ENCODE peak calls at places on chromosomes 1 and 21, in five cellular contexts. A is ovary, P is osteocyte, K is RWPE2, R is brain microvascular endothelial cell. N is an unnamed sample.

GRCh38 chr1:230084408-230085177 is 17.6 kb downstream of the GALNT2 start:
- DNase-seq in A (peak), P (peak), K (peak), R (peak), N (peak)

GRCh38 chr21:22200378-22201092 is 1202.3 kb downstream of the NCAM2 start:
- DNase-seq in A (no peak), P (no peak), K (no peak), R (no peak), N (no peak)

GRCh38 chr1:43536196-43536863 is 5.6 kb downstream of the PTPRF start:
- DNase-seq in A (no peak), P (no peak), K (no peak), R (no peak), N (peak)

GRCh38 chr1:3668585-3669300 is 16.4 kb downstream of the TP73 start:
- DNase-seq in A (no peak), P (no peak), K (peak), R (no peak), N (peak)

GRCh38 chr21:46171996-46172862 is 12.0 kb downstream of the SPATC1L start:
- DNase-seq in A (no peak), P (peak), K (no peak), R (no peak), N (no peak)

GRCh38 chr1:37448691-37449417 is 25.5 kb upstream of the ZC3H12A start:
- DNase-seq in A (no peak), P (no peak), K (no peak), R (no peak), N (no peak)

GRCh38 chr1:59506952-59507351 is 210.1 kb downstream of the FGGY start:
- DNase-seq in A (no peak), P (no peak), K (no peak), R (no peak), N (no peak)

GRCh38 chr1:204263240-204263848 is 49.6 kb upstream of the GOLT1A start:
- DNase-seq in A (no peak), P (no peak), K (no peak), R (no peak), N (no peak)

GRCh38 chr1:109650609-109651008 is 5.3 kb upstream of the GSTM4 start:
- DNase-seq in A (no peak), P (no peak), K (no peak), R (no peak), N (no peak)

GRCh38 chr1:109644670-109645069 is 11.2 kb upstream of the GSTM4 start:
- DNase-seq in A (peak), P (peak), K (no peak), R (no peak), N (peak)

GRCh38 chr1:109653286-109653685 is 2.6 kb upstream of the GSTM4 start:
- DNase-seq in A (no peak), P (no peak), K (no peak), R (no peak), N (no peak)

GRCh38 chr1:109652446-109652845 is 3.5 kb upstream of the GSTM4 start:
- DNase-seq in A (no peak), P (no peak), K (no peak), R (no peak), N (no peak)

DNA sequence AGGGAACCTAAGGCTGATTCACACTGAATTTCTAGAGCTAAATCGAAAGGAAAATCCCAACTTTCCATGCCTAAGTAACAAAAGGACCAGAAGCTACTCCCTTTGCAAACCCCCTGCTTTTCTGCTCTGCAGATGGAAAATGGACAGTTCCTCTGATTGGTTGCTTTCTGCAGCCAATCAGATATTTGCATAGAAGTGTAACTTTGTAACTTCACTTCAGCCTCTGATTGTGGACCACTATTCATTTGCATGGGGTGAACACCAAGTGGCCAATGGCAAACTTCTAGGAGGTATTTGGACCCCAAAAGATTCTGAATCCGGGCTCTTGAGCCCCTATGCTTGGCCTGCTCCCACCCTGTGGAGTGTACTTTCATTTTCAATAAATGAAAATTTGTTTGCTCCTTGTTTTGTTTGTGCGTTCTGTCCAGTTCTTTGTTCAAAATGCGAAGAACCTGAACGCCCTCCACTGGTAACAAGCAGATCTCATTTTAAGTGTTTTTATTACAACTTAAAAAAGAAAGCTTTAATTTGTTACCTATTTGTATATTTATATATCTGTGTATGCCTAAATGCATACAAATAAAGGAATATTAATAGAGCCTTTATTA is 6.4 kb upstream of the GSTM4 start:
- DNase-seq in A (no peak), P (no peak), K (no peak), R (no peak), N (no peak)
- TF ChIP-seq CTCF in A (peak), P (peak), K (peak), R (peak), N (no peak)

GRCh38 chr1:30686236-30686635 is 37.1 kb downstream of the MATN1 start:
- DNase-seq in A (no peak), P (no peak), K (peak), R (no peak), N (no peak)

GRCh38 chr1:30685796-30686165 is 37.6 kb downstream of the MATN1 start:
- DNase-seq in A (no peak), P (no peak), K (peak), R (no peak), N (no peak)

GRCh38 chr1:30684259-30684658 is 39.1 kb downstream of the MATN1 start:
- DNase-seq in A (no peak), P (no peak), K (peak), R (no peak), N (no peak)

GRCh38 chr1:30683699-30684098 is 39.7 kb downstream of the MATN1 start:
- DNase-seq in A (no peak), P (no peak), K (peak), R (no peak), N (no peak)

DNA sequence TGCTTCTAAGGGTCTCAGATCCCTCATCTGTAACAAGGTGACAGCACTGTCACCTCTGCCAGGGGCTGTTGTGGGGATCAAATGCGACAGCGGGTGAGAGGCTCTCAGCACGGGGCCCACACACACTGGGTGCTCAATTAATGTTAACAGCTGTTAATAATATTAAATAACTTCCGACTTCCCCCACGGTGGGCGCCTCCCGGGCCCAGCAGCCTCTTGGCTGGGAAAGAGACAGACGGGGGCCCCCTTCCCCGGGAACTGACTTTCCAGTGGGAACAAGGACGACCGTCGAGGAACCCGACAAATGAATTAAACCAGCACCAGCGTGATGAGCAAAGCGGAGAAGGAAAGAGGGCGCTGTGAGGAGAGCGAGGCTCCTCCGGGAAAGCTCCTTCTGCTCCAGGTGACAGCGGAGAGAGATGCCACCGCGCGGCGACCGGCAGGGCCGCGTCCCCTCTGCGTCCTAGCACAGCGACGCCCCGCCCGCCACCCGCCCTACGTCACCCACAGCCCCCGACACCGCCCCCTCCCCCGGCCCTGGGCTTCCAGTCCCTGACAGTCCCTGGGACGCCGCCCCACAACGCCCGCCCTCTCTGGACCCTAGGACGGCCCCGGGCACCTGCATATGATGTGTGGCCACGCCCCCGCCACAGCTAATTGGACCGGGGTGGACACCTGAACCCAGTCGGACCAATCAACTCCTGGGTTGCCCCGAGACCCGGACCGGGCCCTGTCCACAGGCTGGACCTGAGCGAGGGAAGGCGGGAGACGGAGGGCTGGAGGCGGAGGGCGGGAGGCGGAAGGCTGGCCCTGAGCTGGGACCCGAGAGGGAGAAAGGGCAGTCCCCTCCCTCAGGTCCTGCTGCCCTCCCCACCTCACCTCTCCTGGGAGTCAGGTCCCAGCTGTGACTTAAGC is 38.2 kb downstream of the MATN1 start:
- DNase-seq in A (no peak), P (no peak), K (peak), R (no peak), N (peak)
- TF ChIP-seq CTCF in A (no peak), P (no peak), K (peak), R (no peak), N (no peak)

GRCh38 chr21:27363719-27364479 is 397.0 kb upstream of the ADAMTS5 start:
- DNase-seq in A (no peak), P (no peak), K (no peak), R (no peak), N (no peak)

GRCh38 chr21:27365394-27365793 is 398.5 kb upstream of the ADAMTS5 start:
- DNase-seq in A (no peak), P (no peak), K (no peak), R (no peak), N (no peak)

GRCh38 chr21:27359141-27359540 is 392.3 kb upstream of the ADAMTS5 start:
- DNase-seq in A (no peak), P (no peak), K (no peak), R (no peak), N (no peak)

GRCh38 chr21:27366846-27367245 is 400.0 kb upstream of the ADAMTS5 start:
- DNase-seq in A (no peak), P (no peak), K (no peak), R (no peak), N (no peak)

GRCh38 chr21:27362249-27362648 is 395.4 kb upstream of the ADAMTS5 start:
- DNase-seq in A (no peak), P (no peak), K (no peak), R (no peak), N (no peak)
- TF ChIP-seq CTCF in A (no peak), P (no peak), K (peak), R (peak), N (no peak)

GRCh38 chr1:112396668-112397025 is 633 bp downstream of the CTTNBP2NL start:
- DNase-seq in A (no peak), P (no peak), K (no peak), R (no peak), N (no peak)

GRCh38 chr1:112395261-112395831 is 668 bp upstream of the CTTNBP2NL start:
- DNase-seq in A (no peak), P (no peak), K (no peak), R (no peak), N (no peak)

GRCh38 chr1:112393634-112393976 is 2.4 kb upstream of the CTTNBP2NL start:
- DNase-seq in A (no peak), P (no peak), K (no peak), R (no peak), N (no peak)

GRCh38 chr1:112395832-112396667 is at the start of gene CTTNBP2NL:
- DNase-seq in A (peak), P (peak), K (peak), R (peak), N (peak)

DNA sequence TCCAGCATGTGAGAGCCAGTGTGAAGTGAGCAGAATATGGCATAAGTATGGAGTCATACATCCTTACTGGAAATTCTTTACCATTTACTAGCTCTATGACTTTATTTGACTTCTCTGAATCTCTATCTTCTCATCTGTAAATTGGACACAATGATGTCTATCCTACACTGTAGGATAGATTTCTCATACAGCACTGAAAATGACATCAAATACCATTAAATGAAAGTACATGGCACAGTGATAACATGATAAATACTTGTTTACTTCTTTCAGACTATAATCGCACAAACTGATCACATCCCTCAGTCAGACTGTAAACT is 1.3 kb upstream of the CTTNBP2NL start:
- DNase-seq in A (no peak), P (no peak), K (no peak), R (no peak), N (no peak)
- TF ChIP-seq CTCF in A (no peak), P (no peak), K (peak), R (no peak), N (no peak)

GRCh38 chr1:158799689-158800088 is 18.7 kb upstream of the OR6N2 start:
- DNase-seq in A (no peak), P (no peak), K (no peak), R (no peak), N (no peak)

GRCh38 chr1:158794247-158794646 is 13.2 kb upstream of the OR6N2 start:
- DNase-seq in A (no peak), P (no peak), K (no peak), R (no peak), N (no peak)

GRCh38 chr1:158803681-158804080 is 22.7 kb upstream of the OR6N2 start:
- DNase-seq in A (no peak), P (no peak), K (no peak), R (no peak), N (no peak)

GRCh38 chr1:158793604-158794003 is 12.6 kb upstream of the OR6N2 start:
- DNase-seq in A (no peak), P (no peak), K (no peak), R (no peak), N (no peak)

DNA sequence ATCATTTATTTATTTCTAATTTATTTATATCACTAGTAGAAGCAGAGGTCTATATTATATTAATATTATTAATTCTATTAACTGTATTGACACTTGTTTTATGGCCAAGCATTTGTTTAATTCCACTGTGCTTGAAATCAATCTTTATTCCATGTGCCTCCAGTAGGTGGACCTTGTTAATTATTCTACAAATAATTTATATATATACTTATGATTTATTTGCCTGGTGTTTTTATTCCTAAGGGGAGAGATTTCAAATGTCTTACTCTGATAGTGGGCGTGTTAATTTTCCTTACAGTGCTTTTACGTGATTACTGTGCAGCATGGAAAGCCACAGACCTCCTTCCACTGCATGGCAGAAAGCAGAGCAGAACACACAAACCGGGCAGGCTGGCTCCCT is 17.5 kb upstream of the OR6N2 start:
- DNase-seq in A (no peak), P (no peak), K (no peak), R (no peak), N (no peak)
- TF ChIP-seq CTCF in A (no peak), P (no peak), K (peak), R (no peak), N (peak)

GRCh38 chr21:35026617-35027557 is 22.2 kb downstream of the RUNX1 start:
- DNase-seq in A (no peak), P (no peak), K (no peak), R (peak), N (no peak)
- TF ChIP-seq CTCF in A (no peak), P (no peak), K (no peak), R (no peak), N (no peak)

GRCh38 chr1:27318137-27318536 is 3.8 kb upstream of the TMEM222 start:
- DNase-seq in A (no peak), P (no peak), K (no peak), R (no peak), N (no peak)

GRCh38 chr1:27322569-27323116 is 680 bp downstream of the TMEM222 start:
- DNase-seq in A (no peak), P (no peak), K (no peak), R (no peak), N (no peak)

GRCh38 chr1:27318596-27318995 is 3.4 kb upstream of the TMEM222 start:
- DNase-seq in A (no peak), P (no peak), K (no peak), R (no peak), N (no peak)

GRCh38 chr1:27325286-27325685 is 3.3 kb downstream of the TMEM222 start:
- DNase-seq in A (no peak), P (no peak), K (no peak), R (no peak), N (no peak)

GRCh38 chr1:27321813-27322568 is at the start of gene TMEM222:
- DNase-seq in A (peak), P (peak), K (peak), R (peak), N (peak)
- TF ChIP-seq CTCF in A (peak), P (peak), K (no peak), R (no peak), N (no peak)

GRCh38 chr1:172399369-172400072 is 21.0 kb upstream of the C1orf105 start:
- DNase-seq in A (peak), P (no peak), K (no peak), R (peak), N (peak)
- TF ChIP-seq CTCF in A (peak), P (peak), K (peak), R (peak), N (peak)

N was measured in Calu3.